ENCODE peak calls at places on chromosomes 16 and 17, in ten cellular contexts. K is HL-60, P is prostate gland, Z is suprapubic skin, Y is breast epithelium, X is stomach, C is GM12878, F is transverse colon, T is SK-N-MC, R is upper lobe of left lung. N is an unnamed sample.

GRCh38 chr17:29571883-29572681 is 3.6 kb downstream of the TP53I13 start:
- DNase-seq in K (no peak), P (no peak), Z (no peak), Y (peak), X (peak), C (no peak), F (peak), T (no peak), R (no peak), N (no peak)

GRCh38 chr17:15332338-15332737 is 9.1 kb downstream of the TEKT3 start:
- DNase-seq in K (no peak), P (no peak), Z (no peak), Y (no peak), X (no peak), C (no peak), F (no peak), T (no peak), R (no peak), N (no peak)

GRCh38 chr17:27489045-27489715 is 32.9 kb downstream of the KSR1 start:
- DNase-seq in K (peak), P (peak), Z (peak), Y (no peak), X (peak), C (no peak), F (peak), T (no peak), R (peak), N (peak)

GRCh38 chr17:65115721-65116312 is 21.4 kb upstream of the RGS9 start:
- DNase-seq in K (no peak), P (no peak), Z (no peak), Y (no peak), X (no peak), C (no peak), F (no peak), T (no peak), R (no peak), N (no peak)

GRCh38 chr17:67475161-67475887 is 98.2 kb downstream of the PITPNC1 start:
- DNase-seq in K (no peak), P (peak), Z (peak), Y (peak), X (peak), C (peak), F (peak), T (no peak), R (no peak), N (peak)

GRCh38 chr17:16474012-16474725 is 17.8 kb downstream of the LRRC75A start:
- DNase-seq in K (no peak), P (no peak), Z (no peak), Y (no peak), X (no peak), C (no peak), F (no peak), T (no peak), R (no peak), N (no peak)

GRCh38 chr16:11833951-11834695 is 17.2 kb downstream of the RSL1D1 start:
- DNase-seq in K (peak), P (no peak), Z (no peak), Y (no peak), X (no peak), C (no peak), F (no peak), T (peak), R (no peak), N (no peak)

GRCh38 chr17:68006797-68007196 is 10.5 kb upstream of the C17orf58 start:
- DNase-seq in K (no peak), P (no peak), Z (peak), Y (no peak), X (no peak), C (no peak), F (no peak), T (no peak), R (no peak), N (no peak)

GRCh38 chr16:86927699-86928098 is 349.4 kb downstream of the FOXL1 start:
- DNase-seq in K (no peak), P (no peak), Z (no peak), Y (no peak), X (no peak), C (no peak), F (no peak), T (no peak), R (no peak), N (no peak)

GRCh38 chr17:57242148-57242547 is 14.2 kb upstream of the MSI2 start:
- DNase-seq in K (no peak), P (no peak), Z (no peak), Y (no peak), X (no peak), C (no peak), F (no peak), T (no peak), R (no peak), N (no peak)

GRCh38 chr16:17078950-17079631 is 391.7 kb downstream of the XYLT1 start:
- DNase-seq in K (no peak), P (no peak), Z (no peak), Y (no peak), X (no peak), C (no peak), F (no peak), T (no peak), R (no peak), N (no peak)

GRCh38 chr16:17080105-17080504 is 390.7 kb downstream of the XYLT1 start:
- DNase-seq in K (no peak), P (no peak), Z (no peak), Y (no peak), X (no peak), C (no peak), F (no peak), T (no peak), R (no peak), N (no peak)

GRCh38 chr16:17083628-17084027 is 387.1 kb downstream of the XYLT1 start:
- DNase-seq in K (no peak), P (no peak), Z (no peak), Y (no peak), X (no peak), C (no peak), F (no peak), T (no peak), R (no peak), N (no peak)

GRCh38 chr16:17082126-17082882 is 388.5 kb downstream of the XYLT1 start:
- DNase-seq in K (no peak), P (no peak), Z (no peak), Y (no peak), X (no peak), C (no peak), F (no peak), T (no peak), R (no peak), N (no peak)

DNA sequence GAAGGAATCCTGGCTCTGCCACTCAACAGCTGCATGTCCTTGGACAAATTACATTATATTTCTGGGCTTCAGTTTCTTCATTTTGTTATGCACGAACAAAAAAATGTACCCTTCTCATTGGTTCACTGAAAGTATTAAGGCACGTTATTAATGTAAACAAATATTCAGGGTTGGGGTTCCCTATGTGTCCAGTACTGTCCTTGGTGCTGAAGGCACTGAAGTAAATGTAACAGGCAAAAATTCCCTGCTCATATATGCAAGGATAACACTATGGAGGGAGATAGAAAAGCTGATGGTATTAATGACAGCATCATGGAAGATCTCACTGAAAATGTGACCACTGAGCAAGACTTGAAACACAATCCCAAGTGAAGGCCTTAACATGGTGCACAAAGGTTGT is 386.6 kb downstream of the XYLT1 start:
- DNase-seq in K (no peak), P (no peak), Z (no peak), Y (no peak), X (no peak), C (no peak), F (no peak), T (no peak), R (no peak), N (no peak)
- H3K27ac ChIP-seq in K (no peak), P (no peak), Z (no peak), Y (no peak), X (no peak), C (no peak), F (no peak), T (no peak), R (no peak), N (no peak)

DNA sequence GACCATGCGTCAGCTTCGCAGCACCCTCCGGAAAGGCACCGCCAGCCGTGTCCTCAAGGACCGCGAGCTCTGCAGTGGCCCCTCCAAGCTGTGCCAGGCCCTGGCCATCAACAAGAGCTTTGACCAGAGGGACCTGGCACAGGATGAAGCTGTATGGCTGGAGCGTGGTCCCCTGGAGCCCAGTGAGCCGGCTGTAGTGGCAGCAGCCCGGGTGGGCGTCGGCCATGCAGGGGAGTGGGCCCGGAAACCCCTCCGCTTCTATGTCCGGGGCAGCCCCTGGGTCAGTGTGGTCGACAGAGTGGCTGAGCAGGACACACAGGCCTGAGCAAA is 7.4 kb downstream of the MPG start:
- DNase-seq in K (no peak), P (no peak), Z (no peak), Y (no peak), X (no peak), C (no peak), F (no peak), T (no peak), R (peak), N (no peak)
- H3K4me3 ChIP-seq in K (no peak), P (no peak), Z (no peak), Y (no peak), X (no peak), C (no peak), F (no peak), T (no peak), R (no peak), N (no peak)

DNA sequence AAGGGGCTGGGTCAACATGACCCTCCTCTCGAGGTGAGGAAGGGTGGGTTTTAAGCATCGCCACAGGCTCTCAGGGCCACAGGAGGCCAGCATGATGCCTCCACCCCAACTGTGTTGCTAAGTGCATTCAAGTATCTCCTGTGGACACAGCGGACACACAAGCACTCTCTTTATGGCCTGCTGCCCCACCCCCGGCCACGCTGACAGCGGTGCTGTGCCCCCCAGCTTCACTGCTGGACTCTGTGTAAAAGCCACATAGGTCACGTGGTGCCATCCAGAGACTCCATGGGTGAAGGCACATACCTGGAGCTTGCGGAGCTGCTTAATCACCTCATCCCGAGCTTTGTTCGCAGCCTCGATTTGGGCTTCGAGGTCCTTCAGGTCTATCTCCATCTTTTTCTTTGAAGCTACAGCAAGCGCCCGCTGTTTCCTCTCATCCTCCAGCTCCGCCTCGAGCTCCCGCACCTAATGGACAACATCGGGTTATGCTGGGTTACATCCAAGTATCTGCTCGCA is 51.5 kb downstream of the NDEL1 start:
- DNase-seq in K (no peak), P (no peak), Z (no peak), Y (no peak), X (no peak), C (no peak), F (no peak), T (no peak), R (peak), N (no peak)
- TF ChIP-seq POLR2AphosphoS5 in K (no peak), P (no peak), Z (no peak), Y (no peak), X (no peak), C (no peak), F (no peak), T (no peak), R (no peak), N (no peak)

GRCh38 chr17:2083613-2084128 is 28.8 kb downstream of the HIC1 start:
- DNase-seq in K (peak), P (no peak), Z (no peak), Y (no peak), X (no peak), C (peak), F (peak), T (no peak), R (no peak), N (no peak)
- H3K27ac ChIP-seq in K (no peak), P (peak), Z (peak), Y (peak), X (peak), C (peak), F (peak), T (no peak), R (peak), N (peak)

GRCh38 chr17:7579839-7580630 is 597 bp downstream of the CD68 start:
- DNase-seq in K (no peak), P (no peak), Z (no peak), Y (no peak), X (no peak), C (no peak), F (no peak), T (no peak), R (no peak), N (no peak)
- H3K4me3 ChIP-seq in K (peak), P (no peak), Z (peak), Y (peak), X (peak), C (no peak), F (peak), T (no peak), R (peak), N (peak)

GRCh38 chr16:2244926-2245795 is 6.2 kb downstream of the ECI1 start:
- DNase-seq in K (no peak), P (no peak), Z (no peak), Y (no peak), X (no peak), C (no peak), F (no peak), T (no peak), R (no peak), N (no peak)
- TF ChIP-seq POLR2AphosphoS5 in K (no peak), P (no peak), Z (no peak), Y (no peak), X (no peak), C (no peak), F (no peak), T (no peak), R (no peak), N (no peak)

GRCh38 chr17:40613755-40614154 is 33.9 kb downstream of the SMARCE1 start:
- DNase-seq in K (no peak), P (no peak), Z (no peak), Y (no peak), X (no peak), C (no peak), F (no peak), T (no peak), R (no peak), N (no peak)
- H3K27ac ChIP-seq in K (no peak), P (no peak), Z (no peak), Y (no peak), X (no peak), C (no peak), F (no peak), T (no peak), R (no peak), N (no peak)

N was measured in esophagus muscularis mucosa.